ENCODE peak calls at places on chromosomes 13 and 19, in five cellular contexts. H, Z, I, T and B are unnamed samples.

GRCh38 chr19:51386882-51387520 is 773 bp downstream of the LIM2 start:
- DNase-seq in H (no peak), Z (no peak), I (no peak), T (no peak), B (no peak)

GRCh38 chr19:50312967-50313811 is 16.0 kb downstream of the KCNC3 start:
- DNase-seq in H (no peak), I (no peak), Z (no peak), T (no peak), B (no peak)

GRCh38 chr19:18744019-18744418 is 47.1 kb downstream of the COMP start:
- DNase-seq in Z (peak; percentile 1), T (no peak), H (no peak), I (no peak), B (no peak)

GRCh38 chr13:28100149-28101121 is at the start of gene FLT3:
- DNase-seq in I (peak; percentile 17), T (no peak), H (no peak), Z (peak; percentile 82), B (peak; percentile 18)

GRCh38 chr13:34201050-34201913 is 383.3 kb downstream of the RFC3 start:
- DNase-seq in H (no peak), Z (no peak), I (peak; percentile 89), T (no peak), B (peak; percentile 15)

GRCh38 chr19:2041686-2042484 is 9.2 kb downstream of the MKNK2 start:
- DNase-seq in T (peak; percentile 99), I (peak; percentile 96), H (peak; percentile 97), Z (peak; percentile 98), B (peak; percentile 95)

GRCh38 chr19:661427-662196 is 1.4 kb downstream of the RNF126 start:
- DNase-seq in H (no peak), Z (no peak), I (no peak), T (no peak), B (no peak)

GRCh38 chr13:20340759-20341161 is 108.6 kb upstream of the GJB6 start:
- DNase-seq in I (no peak), H (peak; percentile 40), T (peak; percentile 65), Z (no peak), B (no peak)

GRCh38 chr19:4909172-4909896 is at the start of gene UHRF1:
- DNase-seq in Z (peak; percentile 58), T (no peak), I (peak; percentile 52), H (no peak), B (no peak)

GRCh38 chr19:2327773-2328400 is 499 bp downstream of the LSM7 start:
- DNase-seq in H (peak; percentile 40), Z (peak; percentile 80), T (no peak), I (no peak), B (peak; percentile 10)

GRCh38 chr13:41516166-41516565 is 58.8 kb downstream of the RGCC start:
- DNase-seq in I (no peak), H (no peak), Z (no peak), T (no peak), B (no peak)

GRCh38 chr19:32324631-32325215 is 20.7 kb upstream of the ZNF507 start:
- DNase-seq in T (no peak), H (no peak), I (no peak), Z (no peak), B (no peak)

GRCh38 chr13:36026556-36026955 is 104.6 kb downstream of the DCLK1 start:
- DNase-seq in Z (no peak), T (no peak), H (no peak), I (no peak), B (no peak)

GRCh38 chr19:3096902-3097326 is 2.8 kb downstream of the GNA11 start:
- DNase-seq in I (no peak), T (no peak), Z (no peak), H (no peak), B (no peak)

GRCh38 chr19:46621191-46622117 is 3.4 kb downstream of the PTGIR start:
- DNase-seq in H (no peak), I (no peak), Z (peak; percentile 43), T (peak; percentile 47), B (no peak)

GRCh38 chr19:23440207-23440606 is 44.9 kb upstream of the ZNF91 start:
- DNase-seq in Z (no peak), T (no peak), I (peak; percentile 45), H (no peak), B (no peak)
- H3K9me3 ChIP-seq in Z (peaks cover 33% of the 10 kb centered on the region), T (peaks cover 8% of the 10 kb centered on the region), I (peaks cover 47% of the 10 kb centered on the region), H (no peaks in the 10 kb centered on the region), B (peaks cover 14% of the 10 kb centered on the region)

GRCh38 chr19:37452500-37453245 is 14.6 kb downstream of the ZNF569 start:
- DNase-seq in T (no peak), I (no peak), H (no peak), Z (no peak), B (no peak)
- H3K9me3 ChIP-seq in T (peaks cover 20% of the 10 kb centered on the region), I (peaks cover 100% of the 10 kb centered on the region), H (peaks cover 48% of the 10 kb centered on the region), Z (peaks cover 89% of the 10 kb centered on the region), B (peaks cover 100% of the 10 kb centered on the region)

GRCh38 chr19:53455828-53456227 is 11.7 kb upstream of the ZNF813 start:
- DNase-seq in T (no peak), I (no peak), Z (no peak), H (no peak), B (no peak)
- H3K9me3 ChIP-seq in T (peaks cover 27% of the 10 kb centered on the region), I (peaks cover 91% of the 10 kb centered on the region), Z (peaks cover 24% of the 10 kb centered on the region), H (peaks cover 22% of the 10 kb centered on the region), B (no peaks in the 10 kb centered on the region)

GRCh38 chr13:19060311-19061002 is 121.2 kb downstream of the TUBA3C start:
- DNase-seq in T (no peak), Z (no peak), I (no peak), H (peak; percentile 25), B (no peak)

GRCh38 chr13:19061278-19061677 is 120.3 kb downstream of the TUBA3C start:
- DNase-seq in Z (no peak), T (no peak), I (no peak), H (peak; percentile 22), B (no peak)

GRCh38 chr13:19059016-19059780 is 122.4 kb downstream of the TUBA3C start:
- DNase-seq in Z (no peak), I (no peak), H (no peak), T (no peak), B (no peak)

GRCh38 chr13:19062019-19062646 is 119.5 kb downstream of the TUBA3C start:
- DNase-seq in Z (no peak), H (no peak), I (no peak), T (no peak), B (no peak)

DNA sequence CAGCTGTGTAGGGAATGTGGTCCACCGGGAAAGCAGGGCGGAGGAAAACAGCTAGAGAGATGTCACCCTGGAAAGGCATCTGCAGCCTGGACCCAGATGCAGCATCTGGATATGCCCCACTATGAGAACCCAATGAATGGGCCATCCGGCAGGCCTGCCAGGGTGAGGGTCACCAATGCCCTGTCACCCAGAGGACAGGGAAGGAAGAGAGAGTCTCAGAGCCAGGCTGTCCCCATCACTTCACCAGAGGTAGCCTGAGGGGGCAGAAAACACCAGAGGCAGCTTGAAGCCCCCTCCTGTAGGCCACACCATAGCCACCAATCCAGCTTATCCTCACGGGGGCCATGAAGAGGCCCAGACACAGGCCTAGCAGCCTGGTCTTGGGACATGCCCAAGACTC is 118.8 kb downstream of the TUBA3C start:
- DNase-seq in H (no peak), I (no peak), T (no peak), Z (no peak), B (no peak)
- H3K9me3 ChIP-seq in H (peaks cover 2% of the 10 kb centered on the region), I (no peaks in the 10 kb centered on the region), T (no peaks in the 10 kb centered on the region), Z (peaks cover 4% of the 10 kb centered on the region), B (peaks cover 55% of the 10 kb centered on the region)